ENCODE peak calls at places on chromosome 1, in ten cellular contexts. One of them, this sample, is unnamed.

GRCh38 chr1:1073743-1074587 is at the start of gene RNF223:
- DNase-seq in fibroblast of the conjunctiva: no peak
- DNase-seq in neural progenitor cell: no peak
- DNase-seq in colonic mucosa: peak
- DNase-seq in DMS153: peak
- DNase-seq in T47D: peak
- DNase-seq in stimulated activated CD4-positive, alpha-beta T cell treated with anti-CD3 and anti-CD28 coated beads, Interleukin-2, amount 100 ng/mL, for 24 hours: no peak
- DNase-seq in stimulated activated CD8-positive, alpha-beta memory T cell treated with anti-CD3 and anti-CD28 coated beads, Interleukin-4, amount 100 ng/mL, for 1 hour: no peak
- DNase-seq in activated CD8-positive, alpha-beta memory T cell treated with anti-CD3 and anti-CD28 coated beads, Interleukin-2, amount 50 U/mL, for 48 hours: no peak
- DNase-seq in progenitor cell of endocrine pancreas: no peak
- DNase-seq in this sample: no peak

GRCh38 chr1:241063281-241063680 is 293.7 kb downstream of the RGS7 start:
- DNase-seq in fibroblast of the conjunctiva: no peak
- DNase-seq in neural progenitor cell: peak
- DNase-seq in colonic mucosa: no peak
- DNase-seq in DMS153: peak
- DNase-seq in T47D: no peak
- DNase-seq in stimulated activated CD4-positive, alpha-beta T cell treated with anti-CD3 and anti-CD28 coated beads, Interleukin-2, amount 100 ng/mL, for 24 hours: no peak
- DNase-seq in stimulated activated CD8-positive, alpha-beta memory T cell treated with anti-CD3 and anti-CD28 coated beads, Interleukin-4, amount 100 ng/mL, for 1 hour: no peak
- DNase-seq in activated CD8-positive, alpha-beta memory T cell treated with anti-CD3 and anti-CD28 coated beads, Interleukin-2, amount 50 U/mL, for 48 hours: no peak
- DNase-seq in progenitor cell of endocrine pancreas: no peak
- DNase-seq in this sample: no peak

GRCh38 chr1:119743776-119744597 is 24.7 kb downstream of the HMGCS2 start:
- DNase-seq in fibroblast of the conjunctiva: peak
- DNase-seq in neural progenitor cell: peak
- DNase-seq in colonic mucosa: peak
- DNase-seq in DMS153: peak
- DNase-seq in T47D: peak
- DNase-seq in stimulated activated CD4-positive, alpha-beta T cell treated with anti-CD3 and anti-CD28 coated beads, Interleukin-2, amount 100 ng/mL, for 24 hours: peak
- DNase-seq in stimulated activated CD8-positive, alpha-beta memory T cell treated with anti-CD3 and anti-CD28 coated beads, Interleukin-4, amount 100 ng/mL, for 1 hour: peak
- DNase-seq in activated CD8-positive, alpha-beta memory T cell treated with anti-CD3 and anti-CD28 coated beads, Interleukin-2, amount 50 U/mL, for 48 hours: peak
- DNase-seq in progenitor cell of endocrine pancreas: peak
- DNase-seq in this sample: peak

GRCh38 chr1:193103759-193104495 is 1.3 kb downstream of the GLRX2 start:
- DNase-seq in fibroblast of the conjunctiva: no peak
- DNase-seq in neural progenitor cell: no peak
- DNase-seq in colonic mucosa: no peak
- DNase-seq in DMS153: no peak
- DNase-seq in T47D: no peak
- DNase-seq in stimulated activated CD4-positive, alpha-beta T cell treated with anti-CD3 and anti-CD28 coated beads, Interleukin-2, amount 100 ng/mL, for 24 hours: no peak
- DNase-seq in stimulated activated CD8-positive, alpha-beta memory T cell treated with anti-CD3 and anti-CD28 coated beads, Interleukin-4, amount 100 ng/mL, for 1 hour: no peak
- DNase-seq in activated CD8-positive, alpha-beta memory T cell treated with anti-CD3 and anti-CD28 coated beads, Interleukin-2, amount 50 U/mL, for 48 hours: no peak
- DNase-seq in progenitor cell of endocrine pancreas: no peak
- DNase-seq in this sample: no peak

GRCh38 chr1:32981003-32981909 is 16.6 kb upstream of the RNF19B start:
- DNase-seq in fibroblast of the conjunctiva: peak
- DNase-seq in neural progenitor cell: no peak
- DNase-seq in colonic mucosa: peak
- DNase-seq in DMS153: peak
- DNase-seq in T47D: peak
- DNase-seq in stimulated activated CD4-positive, alpha-beta T cell treated with anti-CD3 and anti-CD28 coated beads, Interleukin-2, amount 100 ng/mL, for 24 hours: peak
- DNase-seq in stimulated activated CD8-positive, alpha-beta memory T cell treated with anti-CD3 and anti-CD28 coated beads, Interleukin-4, amount 100 ng/mL, for 1 hour: no peak
- DNase-seq in activated CD8-positive, alpha-beta memory T cell treated with anti-CD3 and anti-CD28 coated beads, Interleukin-2, amount 50 U/mL, for 48 hours: peak
- DNase-seq in progenitor cell of endocrine pancreas: no peak
- DNase-seq in this sample: peak

GRCh38 chr1:110455151-110455550 is 4.2 kb downstream of the PROK1 start:
- DNase-seq in fibroblast of the conjunctiva: no peak
- DNase-seq in neural progenitor cell: peak
- DNase-seq in colonic mucosa: no peak
- DNase-seq in DMS153: no peak
- DNase-seq in T47D: no peak
- DNase-seq in stimulated activated CD4-positive, alpha-beta T cell treated with anti-CD3 and anti-CD28 coated beads, Interleukin-2, amount 100 ng/mL, for 24 hours: no peak
- DNase-seq in stimulated activated CD8-positive, alpha-beta memory T cell treated with anti-CD3 and anti-CD28 coated beads, Interleukin-4, amount 100 ng/mL, for 1 hour: no peak
- DNase-seq in activated CD8-positive, alpha-beta memory T cell treated with anti-CD3 and anti-CD28 coated beads, Interleukin-2, amount 50 U/mL, for 48 hours: no peak
- DNase-seq in progenitor cell of endocrine pancreas: no peak
- DNase-seq in this sample: no peak

GRCh38 chr1:206834711-206835110 is 30.7 kb upstream of the IL20 start:
- DNase-seq in fibroblast of the conjunctiva: no peak
- DNase-seq in neural progenitor cell: no peak
- DNase-seq in colonic mucosa: no peak
- DNase-seq in DMS153: no peak
- DNase-seq in T47D: no peak
- DNase-seq in stimulated activated CD4-positive, alpha-beta T cell treated with anti-CD3 and anti-CD28 coated beads, Interleukin-2, amount 100 ng/mL, for 24 hours: no peak
- DNase-seq in stimulated activated CD8-positive, alpha-beta memory T cell treated with anti-CD3 and anti-CD28 coated beads, Interleukin-4, amount 100 ng/mL, for 1 hour: no peak
- DNase-seq in activated CD8-positive, alpha-beta memory T cell treated with anti-CD3 and anti-CD28 coated beads, Interleukin-2, amount 50 U/mL, for 48 hours: no peak
- DNase-seq in progenitor cell of endocrine pancreas: no peak
- DNase-seq in this sample: no peak

GRCh38 chr1:6762060-6762459 is 23.2 kb upstream of the CAMTA1 start:
- DNase-seq in fibroblast of the conjunctiva: no peak
- DNase-seq in neural progenitor cell: no peak
- DNase-seq in colonic mucosa: no peak
- DNase-seq in DMS153: no peak
- DNase-seq in T47D: no peak
- DNase-seq in stimulated activated CD4-positive, alpha-beta T cell treated with anti-CD3 and anti-CD28 coated beads, Interleukin-2, amount 100 ng/mL, for 24 hours: no peak
- DNase-seq in stimulated activated CD8-positive, alpha-beta memory T cell treated with anti-CD3 and anti-CD28 coated beads, Interleukin-4, amount 100 ng/mL, for 1 hour: no peak
- DNase-seq in activated CD8-positive, alpha-beta memory T cell treated with anti-CD3 and anti-CD28 coated beads, Interleukin-2, amount 50 U/mL, for 48 hours: no peak
- DNase-seq in progenitor cell of endocrine pancreas: no peak
- DNase-seq in this sample: no peak

GRCh38 chr1:186864296-186864695 is 35.5 kb downstream of the PLA2G4A start:
- DNase-seq in fibroblast of the conjunctiva: no peak
- DNase-seq in neural progenitor cell: no peak
- DNase-seq in colonic mucosa: no peak
- DNase-seq in DMS153: no peak
- DNase-seq in T47D: no peak
- DNase-seq in stimulated activated CD4-positive, alpha-beta T cell treated with anti-CD3 and anti-CD28 coated beads, Interleukin-2, amount 100 ng/mL, for 24 hours: no peak
- DNase-seq in stimulated activated CD8-positive, alpha-beta memory T cell treated with anti-CD3 and anti-CD28 coated beads, Interleukin-4, amount 100 ng/mL, for 1 hour: no peak
- DNase-seq in activated CD8-positive, alpha-beta memory T cell treated with anti-CD3 and anti-CD28 coated beads, Interleukin-2, amount 50 U/mL, for 48 hours: no peak
- DNase-seq in progenitor cell of endocrine pancreas: no peak
- DNase-seq in this sample: no peak

GRCh38 chr1:241702436-241702835 is 50.4 kb downstream of the WDR64 start:
- DNase-seq in fibroblast of the conjunctiva: peak
- DNase-seq in neural progenitor cell: no peak
- DNase-seq in colonic mucosa: no peak
- DNase-seq in DMS153: no peak
- DNase-seq in T47D: peak
- DNase-seq in stimulated activated CD4-positive, alpha-beta T cell treated with anti-CD3 and anti-CD28 coated beads, Interleukin-2, amount 100 ng/mL, for 24 hours: no peak
- DNase-seq in stimulated activated CD8-positive, alpha-beta memory T cell treated with anti-CD3 and anti-CD28 coated beads, Interleukin-4, amount 100 ng/mL, for 1 hour: no peak
- DNase-seq in activated CD8-positive, alpha-beta memory T cell treated with anti-CD3 and anti-CD28 coated beads, Interleukin-2, amount 50 U/mL, for 48 hours: no peak
- DNase-seq in progenitor cell of endocrine pancreas: no peak
- DNase-seq in this sample: no peak